ENCODE peak calls at places on chromosomes 3 and 15, in six cellular contexts. D is psoas muscle; Y is hepatocyte; U is CD8-positive, alpha-beta memory T cell; P is ovary; R is upper lobe of left lung. W is an unnamed sample.
A peak's percentile ranks its signal among the peaks of the same experiment; 100 is the strongest.

GRCh38 chr3:40574661-40575060 is 49.9 kb downstream of the ZNF621 start:
- DNase-seq in D (no peak), Y (no peak), U (no peak), P (no peak), R (peak; percentile 63), W (no peak)

GRCh38 chr3:197168063-197168462 is 130.3 kb downstream of the DLG1 start:
- DNase-seq in D (no peak), Y (no peak), U (no peak), P (no peak), R (no peak), W (no peak)

GRCh38 chr3:65596511-65597224 is 442.1 kb downstream of the MAGI1 start:
- DNase-seq in D (no peak), Y (no peak), U (no peak), P (no peak), R (peak; percentile 16), W (no peak)

GRCh38 chr3:131421957-131422498 is 40.5 kb downstream of the NUDT16 start:
- DNase-seq in D (no peak), Y (no peak), U (no peak), P (no peak), R (no peak), W (no peak)

GRCh38 chr3:38793721-38794120 is 22.3 kb downstream of the SCN10A start:
- DNase-seq in D (no peak), Y (no peak), U (no peak), P (no peak), R (no peak), W (no peak)

GRCh38 chr15:58065011-58065444 is 483 bp downstream of the ALDH1A2 start:
- DNase-seq in D (peak; percentile 56), Y (peak; percentile 23), U (no peak), P (peak; percentile 35), R (peak; percentile 82), W (peak; percentile 6)

GRCh38 chr15:32994810-32995424 is 199.6 kb downstream of the FMN1 start:
- DNase-seq in D (no peak), Y (peak; percentile 30), U (no peak), P (no peak), R (no peak), W (no peak)

GRCh38 chr3:54863806-54864205 is 64.1 kb downstream of the LRTM1 start:
- DNase-seq in D (no peak), Y (no peak), U (no peak), P (no peak), R (no peak), W (no peak)

GRCh38 chr15:39133201-39133600 is 447.7 kb upstream of the THBS1 start:
- DNase-seq in D (no peak), Y (peak; percentile 30), U (no peak), P (no peak), R (no peak), W (no peak)

GRCh38 chr3:49903451-49904424 is at the start of gene MST1R:
- DNase-seq in D (peak; percentile 84), Y (peak; percentile 92), U (peak; percentile 76), P (peak; percentile 64), R (peak; percentile 98), W (peak; percentile 72)

GRCh38 chr3:170483485-170484262 is 65.0 kb downstream of the CLDN11 start:
- DNase-seq in D (no peak), Y (no peak), U (no peak), P (no peak), R (no peak), W (no peak)

GRCh38 chr15:101250931-101251829 is 668 bp downstream of the CHSY1 start:
- DNase-seq in D (peak; percentile 70), Y (peak; percentile 84), U (peak; percentile 5), P (no peak), R (peak; percentile 90), W (peak; percentile 10)

GRCh38 chr15:90941038-90941437 is 6.0 kb downstream of the UNC45A start:
- DNase-seq in D (no peak), Y (no peak), U (no peak), P (no peak), R (no peak), W (no peak)

GRCh38 chr15:77074350-77074749 is 3.4 kb upstream of the TSPAN3 start:
- DNase-seq in D (no peak), Y (no peak), U (no peak), P (no peak), R (no peak), W (no peak)

GRCh38 chr15:82864967-82865366 is 55.5 kb downstream of the WHAMM start:
- DNase-seq in D (no peak), Y (no peak), U (no peak), P (no peak), R (no peak), W (no peak)

GRCh38 chr3:100574536-100574935 is 34.9 kb upstream of the ADGRG7 start:
- DNase-seq in D (no peak), Y (no peak), U (no peak), P (no peak), R (no peak), W (no peak)

GRCh38 chr3:33980252-33980651 is 181.8 kb downstream of the PDCD6IP start:
- DNase-seq in D (no peak), Y (peak; percentile 54), U (no peak), P (no peak), R (no peak), W (no peak)

GRCh38 chr3:186165331-186165730 is 56.4 kb upstream of the ETV5 start:
- DNase-seq in D (no peak), Y (no peak), U (no peak), P (no peak), R (no peak), W (no peak)

GRCh38 chr15:94412979-94413741 is 181.8 kb downstream of the MCTP2 start:
- DNase-seq in D (no peak), Y (peak; percentile 48), U (no peak), P (no peak), R (no peak), W (no peak)

GRCh38 chr3:53044371-53045106 is 1.3 kb downstream of the SFMBT1 start:
- DNase-seq in D (peak; percentile 67), Y (peak; percentile 47), U (no peak), P (peak; percentile 30), R (no peak), W (peak; percentile 61)

GRCh38 chr15:73270366-73271097 is 98.2 kb downstream of the HCN4 start:
- DNase-seq in D (no peak), Y (no peak), U (no peak), P (no peak), R (no peak), W (no peak)

GRCh38 chr3:81871358-81872152 is 110.1 kb upstream of the GBE1 start:
- DNase-seq in D (no peak), Y (peak; percentile 7), U (no peak), P (no peak), R (no peak), W (no peak)

GRCh38 chr3:158731525-158731924 is 732 bp downstream of the RARRES1 start:
- DNase-seq in D (no peak), Y (no peak), U (no peak), P (no peak), R (no peak), W (no peak)

GRCh38 chr3:1087066-1087555 is 5.7 kb upstream of the CNTN6 start:
- DNase-seq in D (peak; percentile 61), Y (peak; percentile 58), U (no peak), P (no peak), R (no peak), W (no peak)

GRCh38 chr3:49787182-49787464 is 781 bp upstream of the IP6K1 start:
- DNase-seq in D (no peak), Y (no peak), U (no peak), P (no peak), R (no peak), W (no peak)

GRCh38 chr3:73569246-73569760 is 55.4 kb downstream of the PDZRN3 start:
- DNase-seq in D (no peak), Y (peak; percentile 46), U (no peak), P (no peak), R (no peak), W (no peak)

GRCh38 chr3:73559730-73560129 is 65.0 kb downstream of the PDZRN3 start:
- DNase-seq in D (no peak), Y (no peak), U (no peak), P (no peak), R (no peak), W (no peak)

GRCh38 chr3:73561494-73561893 is 63.2 kb downstream of the PDZRN3 start:
- DNase-seq in D (no peak), Y (no peak), U (no peak), P (peak; percentile 33), R (no peak), W (no peak)

GRCh38 chr3:73568371-73568862 is 56.3 kb downstream of the PDZRN3 start:
- DNase-seq in D (peak; percentile 55), Y (no peak), U (no peak), P (no peak), R (no peak), W (no peak)

GRCh38 chr3:73563896-73564582 is 60.7 kb downstream of the PDZRN3 start:
- DNase-seq in D (no peak), Y (no peak), U (no peak), P (no peak), R (no peak), W (no peak)
- H3K27ac ChIP-seq in D (no peak overlapping the region), Y (no peak overlapping the region), U (no peak overlapping the region), P (no peak overlapping the region), R (no peak overlapping the region), W (no peak overlapping the region)

GRCh38 chr3:25455316-25456232 is 27.5 kb downstream of the RARB start:
- DNase-seq in D (peak; percentile 64), Y (no peak), U (no peak), P (no peak), R (no peak), W (no peak)

GRCh38 chr3:25452185-25452584 is 24.1 kb downstream of the RARB start:
- DNase-seq in D (no peak), Y (no peak), U (no peak), P (no peak), R (no peak), W (no peak)

GRCh38 chr3:25454411-25454927 is 26.4 kb downstream of the RARB start:
- DNase-seq in D (no peak), Y (no peak), U (no peak), P (no peak), R (no peak), W (no peak)

GRCh38 chr3:25456723-25457122 is 28.7 kb downstream of the RARB start:
- DNase-seq in D (no peak), Y (no peak), U (no peak), P (no peak), R (no peak), W (no peak)

GRCh38 chr3:25453521-25454410 is 25.7 kb downstream of the RARB start:
- DNase-seq in D (no peak), Y (peak; percentile 52), U (no peak), P (no peak), R (no peak), W (no peak)
- H3K4me3 ChIP-seq in D (peak overlapping the region; percentile 39), Y (no peak overlapping the region), U (no peak overlapping the region), P (no peak overlapping the region), R (no peak overlapping the region), W (no peak overlapping the region)

GRCh38 chr3:138943724-138944131 is 3.2 kb downstream of the FOXL2 start:
- DNase-seq in D (no peak), Y (no peak), U (no peak), P (no peak), R (no peak), W (no peak)
- H3K27ac ChIP-seq in D (no peak overlapping the region), Y (no peak overlapping the region), U (peak overlapping the region; percentile 62), P (peak overlapping the region; percentile 36), R (no peak overlapping the region), W (no peak overlapping the region)

DNA sequence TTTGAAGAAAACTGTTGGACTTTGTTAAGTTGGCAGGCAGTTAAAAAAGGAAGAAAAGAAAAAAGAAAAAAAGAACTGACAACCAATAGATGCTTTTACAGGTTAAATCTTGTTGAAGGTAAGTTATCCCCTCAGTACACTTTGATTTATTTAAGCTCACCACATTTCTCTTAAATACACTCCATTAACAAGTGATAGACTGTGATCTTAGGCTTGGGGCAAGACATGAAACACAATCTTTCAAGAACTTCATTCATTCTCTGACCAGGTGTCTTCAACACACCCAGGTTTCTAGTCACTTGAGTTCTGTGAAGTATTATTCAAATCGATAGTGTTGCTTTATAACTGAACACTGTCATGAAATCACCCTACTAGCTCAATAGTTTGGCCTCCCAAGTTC is 751.9 kb downstream of the ROBO1 start:
- DNase-seq in D (no peak), Y (no peak), U (no peak), P (no peak), R (no peak), W (no peak)
- H3K4me3 ChIP-seq in D (peak overlapping the region; percentile 90), Y (no peak overlapping the region), U (no peak overlapping the region), P (no peak overlapping the region), R (no peak overlapping the region), W (no peak overlapping the region)

W was measured in naive thymus-derived CD4-positive, alpha-beta T cell.